ENCODE peak calls at places on chromosomes 16 and 17, in six cellular contexts. Q is A549, J is right lobe of liver, X is IMR-90, S is stomach, K is upper lobe of left lung. F is an unnamed sample.
A peak's percentile ranks its signal among the peaks of the same experiment; 100 is the strongest.

GRCh38 chr17:5714993-5715392 is 130.7 kb upstream of the NLRP1 start:
- DNase-seq in K (no peak), S (no peak), X (no peak), Q (no peak), J (no peak), F (no peak)

GRCh38 chr16:71937868-71938510 is 42.7 kb downstream of the IST1 start:
- DNase-seq in X (no peak), J (no peak), S (no peak), K (no peak), Q (no peak), F (no peak)

GRCh38 chr16:14486520-14487303 is 143.3 kb downstream of the PARN start:
- DNase-seq in S (peak; percentile 92), J (peak; percentile 92), X (peak; percentile 94), K (peak; percentile 85), Q (peak; percentile 94), F (no peak)

GRCh38 chr17:74957935-74958549 is 14.5 kb downstream of the HID1 start:
- DNase-seq in X (peak; percentile 28), S (peak; percentile 81), Q (peak; percentile 91), K (peak; percentile 72), J (peak; percentile 70), F (peak; percentile 90)

GRCh38 chr16:10402975-10403374 is 17.1 kb downstream of the ATF7IP2 start:
- DNase-seq in J (no peak), S (no peak), Q (no peak), K (no peak), X (no peak), F (no peak)

GRCh38 chr17:43533699-43534098 is 12.4 kb downstream of the ETV4 start:
- DNase-seq in X (no peak), K (no peak), S (no peak), Q (no peak), J (no peak), F (no peak)

GRCh38 chr17:32279933-32280716 is 14.5 kb downstream of the RHBDL3 start:
- DNase-seq in J (no peak), S (no peak), Q (no peak), K (no peak), X (no peak), F (no peak)

GRCh38 chr17:27430882-27431491 is 25.3 kb upstream of the KSR1 start:
- DNase-seq in S (peak; percentile 31), X (peak; percentile 51), Q (peak; percentile 45), J (no peak), K (no peak), F (no peak)

GRCh38 chr17:43832976-43833829 is at the start of gene MPP3:
- DNase-seq in K (peak; percentile 77), J (peak; percentile 65), Q (peak; percentile 94), S (peak; percentile 78), X (peak; percentile 59), F (no peak)

GRCh38 chr17:39209317-39210092 is 9.4 kb downstream of the RPL19 start:
- DNase-seq in X (peak; percentile 69), Q (no peak), K (peak; percentile 92), J (no peak), S (peak; percentile 67), F (no peak)

GRCh38 chr17:79851461-79851817 is 12.2 kb upstream of the CBX4 start:
- DNase-seq in S (peak; percentile 81), X (no peak), K (peak; percentile 65), J (no peak), Q (no peak), F (no peak)

GRCh38 chr16:424033-424622 is 1.3 kb upstream of the RAB11FIP3 start:
- DNase-seq in J (peak; percentile 69), Q (peak; percentile 50), X (peak; percentile 94), S (peak; percentile 35), K (peak; percentile 56), F (no peak)

GRCh38 chr17:57002904-57003303 is 25.0 kb downstream of the SCPEP1 start:
- DNase-seq in X (no peak), S (no peak), J (no peak), Q (no peak), K (no peak), F (no peak)

GRCh38 chr17:7652659-7653343 is 2.1 kb downstream of the ATP1B2 start:
- DNase-seq in J (no peak), Q (no peak), S (no peak), K (no peak), X (no peak), F (no peak)

GRCh38 chr17:82962163-82962720 is 117.2 kb upstream of the METRNL start:
- DNase-seq in X (peak; percentile 60), J (peak; percentile 45), S (peak; percentile 17), K (no peak), Q (no peak), F (no peak)

GRCh38 chr17:55152236-55152635 is 112.5 kb upstream of the HLF start:
- DNase-seq in Q (no peak), K (no peak), J (no peak), X (peak; percentile 61), S (no peak), F (no peak)

GRCh38 chr17:44331249-44331760 is 6.7 kb upstream of the SLC25A39 start:
- DNase-seq in S (peak; percentile 80), X (peak; percentile 58), J (peak; percentile 75), Q (peak; percentile 84), K (peak; percentile 80), F (no peak)

GRCh38 chr17:15498107-15498506 is 30.7 kb upstream of the CDRT4 start:
- DNase-seq in S (no peak), K (no peak), Q (no peak), J (no peak), X (no peak), F (no peak)

GRCh38 chr16:89653656-89654295 is 3.7 kb downstream of the CHMP1A start:
- DNase-seq in K (no peak), X (no peak), J (no peak), S (no peak), Q (no peak), F (no peak)

GRCh38 chr17:29235904-29236303 is 10.8 kb upstream of the CRYBA1 start:
- DNase-seq in J (no peak), S (no peak), Q (no peak), K (no peak), X (no peak), F (no peak)

GRCh38 chr16:49292413-49292812 is 10.8 kb upstream of the CBLN1 start:
- DNase-seq in S (no peak), K (no peak), Q (no peak), X (no peak), J (no peak), F (no peak)

GRCh38 chr17:5563451-5563850 is 20.9 kb downstream of the NLRP1 start:
- DNase-seq in Q (no peak), J (no peak), K (no peak), S (no peak), X (peak; percentile 62), F (no peak)

GRCh38 chr16:53952215-53953208 is 248.6 kb downstream of the FTO start:
- DNase-seq in S (no peak), Q (no peak), J (no peak), K (no peak), X (peak; percentile 52), F (no peak)

GRCh38 chr17:50359998-50360461 is 13.0 kb downstream of the MRPL27 start:
- DNase-seq in X (no peak), Q (no peak), J (peak; percentile 40), S (no peak), K (no peak), F (no peak)

GRCh38 chr17:50362661-50363060 is 10.3 kb downstream of the MRPL27 start:
- DNase-seq in K (no peak), X (no peak), Q (no peak), J (no peak), S (no peak), F (no peak)

GRCh38 chr17:50363217-50364060 is 9.5 kb downstream of the MRPL27 start:
- DNase-seq in S (no peak), J (no peak), X (peak; percentile 35), Q (no peak), K (no peak), F (no peak)

GRCh38 chr17:50360716-50361115 is 12.3 kb downstream of the MRPL27 start:
- DNase-seq in S (no peak), J (peak; percentile 39), Q (no peak), X (no peak), K (no peak), F (no peak)

GRCh38 chr17:50361561-50362480 is 11.2 kb downstream of the MRPL27 start:
- DNase-seq in K (peak; percentile 76), X (peak; percentile 74), Q (peak; percentile 93), J (peak; percentile 72), S (peak; percentile 73), F (peak; percentile 83)
- TF ChIP-seq POLR2A in K (no peak), X (no peak), Q (no peak), J (no peak), S (no peak), F (no peak)

GRCh38 chr16:85555549-85556455 is 57.3 kb upstream of the GSE1 start:
- DNase-seq in K (peak; percentile 60), S (peak; percentile 55), X (no peak), J (no peak), Q (peak; percentile 42), F (no peak)
- TF ChIP-seq POLR2A in K (no peak), S (no peak), X (no peak), J (no peak), Q (no peak), F (peak; percentile 33)

DNA sequence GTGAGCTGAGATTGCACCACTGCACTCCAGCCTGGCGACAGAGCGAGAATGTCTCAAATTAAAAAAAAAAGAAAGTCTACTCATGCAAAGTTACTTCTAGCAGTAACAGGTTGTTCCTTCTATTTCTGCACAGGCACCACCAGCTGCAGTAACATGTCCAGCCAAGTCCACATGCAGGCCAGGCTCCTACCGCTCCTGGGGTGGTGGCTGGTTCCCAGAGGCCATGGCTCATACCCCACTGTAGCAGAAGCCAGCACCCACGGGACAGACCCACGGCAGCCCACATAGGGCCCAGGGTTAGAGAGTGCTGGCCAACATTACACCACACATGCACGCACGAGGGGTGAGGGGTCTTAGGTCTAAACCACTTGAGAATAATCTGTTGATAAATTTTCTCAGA is 26.7 kb upstream of the TRAP1 start:
- DNase-seq in Q (no peak), X (no peak), J (no peak), K (no peak), S (no peak), F (no peak)
- TF ChIP-seq POLR2A in Q (no peak), X (no peak), J (no peak), K (no peak), S (no peak), F (no peak)

GRCh38 chr16:28549301-28549899 is 4.3 kb upstream of the SGF29 start:
- DNase-seq in J (no peak), Q (peak; percentile 45), S (no peak), K (no peak), X (peak; percentile 53), F (no peak)

GRCh38 chr16:28543072-28543471 is 4.3 kb upstream of the NUPR1 start:
- DNase-seq in K (peak; percentile 68), S (peak; percentile 69), X (no peak), J (no peak), Q (no peak), F (peak; percentile 42)

GRCh38 chr16:28546626-28547025 is 7.1 kb upstream of the SGF29 start:
- DNase-seq in S (no peak), Q (no peak), J (no peak), X (no peak), K (no peak), F (no peak)

GRCh38 chr16:28544998-28545397 is 6.2 kb upstream of the NUPR1 start:
- DNase-seq in Q (no peak), J (no peak), X (no peak), S (no peak), K (no peak), F (no peak)

DNA sequence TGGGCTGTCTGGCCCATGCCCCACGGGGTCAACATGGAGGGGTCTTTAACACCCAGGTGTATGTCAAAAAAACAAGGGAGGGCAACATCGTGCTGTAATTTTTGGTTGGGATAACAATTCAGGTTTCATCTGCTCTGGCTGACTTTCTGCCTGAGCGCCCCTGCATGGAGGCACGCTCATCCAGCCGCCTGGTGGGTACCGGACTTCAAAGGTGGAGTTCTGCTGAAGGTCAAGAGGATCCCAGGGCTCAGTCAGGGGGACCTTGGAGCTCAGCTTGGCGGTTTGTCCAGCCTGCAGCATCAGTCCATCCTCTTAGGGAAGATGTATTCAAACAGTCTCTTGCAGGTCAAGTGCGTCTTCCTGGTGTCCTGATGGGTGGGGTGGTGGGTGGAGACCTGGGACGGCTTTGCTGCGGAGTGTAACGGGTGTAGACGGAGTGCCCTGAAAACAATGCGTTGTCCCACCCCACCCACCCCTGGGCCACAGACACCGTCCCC is 5.4 kb upstream of the SGF29 start:
- DNase-seq in S (no peak), Q (no peak), K (no peak), X (no peak), J (no peak), F (no peak)
- TF ChIP-seq POLR2A in S (no peak), Q (no peak), K (no peak), X (no peak), J (no peak), F (no peak)

F was measured in GM12891.